ENCODE peak calls at places on chromosomes 1 and 21, in four cellular contexts. F is NCI-H2081, X is mammary epithelial cell, P is MCF 10A. N is an unnamed sample.

GRCh38 chr21:37220433-37220980 is 46.6 kb downstream of the VPS26C start:
- DNase-seq in F (no peak), X (peak; percentile 11), P (no peak), N (peak; percentile 81)

GRCh38 chr1:30852026-30852425 is 56.5 kb downstream of the SDC3 start:
- DNase-seq in F (no peak), X (peak; percentile 40), P (peak; percentile 39), N (peak; percentile 59)

GRCh38 chr1:12617901-12618660 is at the start of gene DHRS3:
- DNase-seq in F (peak; percentile 49), X (peak; percentile 96), P (peak; percentile 92), N (peak; percentile 86)

GRCh38 chr21:29145837-29146453 is 15.5 kb downstream of the MAP3K7CL start:
- DNase-seq in F (peak; percentile 2), X (peak; percentile 87), P (peak; percentile 79), N (no peak)

GRCh38 chr21:36699026-36699545 is at the start of gene SIM2:
- DNase-seq in F (peak; percentile 41), X (peak; percentile 43), P (peak; percentile 76), N (peak; percentile 51)

GRCh38 chr1:204882479-204882878 is 11.8 kb downstream of the NFASC start:
- DNase-seq in F (peak; percentile 74), X (no peak), P (no peak), N (peak; percentile 91)

GRCh38 chr1:50681931-50682330 is 258.7 kb upstream of the DMRTA2 start:
- DNase-seq in F (no peak), X (peak; percentile 21), P (peak; percentile 48), N (no peak)

GRCh38 chr1:39625462-39626273 is 13.8 kb downstream of the HEYL start:
- DNase-seq in F (no peak), X (no peak), P (no peak), N (no peak)

GRCh38 chr1:181013144-181013543 is 9.5 kb downstream of the STX6 start:
- DNase-seq in F (no peak), X (no peak), P (peak; percentile 34), N (no peak)

GRCh38 chr1:174967845-174968705 is 31.7 kb upstream of the CACYBP start:
- DNase-seq in F (no peak), X (no peak), P (no peak), N (no peak)

GRCh38 chr1:39646232-39647081 is 7.0 kb upstream of the HEYL start:
- DNase-seq in F (no peak), X (no peak), P (no peak), N (peak; percentile 37)

GRCh38 chr1:200468264-200469001 is 58.6 kb upstream of the ZNF281 start:
- DNase-seq in F (peak; percentile 20), X (peak; percentile 14), P (no peak), N (no peak)

GRCh38 chr1:198498881-198499280 is 41.6 kb downstream of the ATP6V1G3 start:
- DNase-seq in F (no peak), X (peak; percentile 55), P (peak; percentile 33), N (no peak)

GRCh38 chr1:192610114-192610958 is 25.6 kb upstream of the RGS13 start:
- DNase-seq in F (peak; percentile 27), X (no peak), P (peak; percentile 49), N (peak; percentile 59)

N was measured in DMS53.